ENCODE peak calls at places on chromosomes 1 and 21, in five cellular contexts. J is psoas muscle, Z is tibial artery, K is IMR-90, N is A549. Q is an unnamed sample.

GRCh38 chr1:118445156-118445555 is 260.1 kb upstream of the SPAG17 start:
- DNase-seq in J (no peak), Z (no peak), K (no peak), N (no peak), Q (no peak)

GRCh38 chr1:153190373-153190772 is 12.9 kb upstream of the LELP1 start:
- DNase-seq in J (no peak), Z (no peak), K (no peak), N (no peak), Q (no peak)

GRCh38 chr1:241776911-241777310 is 71.1 kb upstream of the EXO1 start:
- DNase-seq in J (no peak), Z (no peak), K (no peak), N (no peak), Q (no peak)

GRCh38 chr1:242623118-242623517 is 98.6 kb upstream of the PLD5 start:
- DNase-seq in J (no peak), Z (no peak), K (no peak), N (no peak), Q (no peak)

GRCh38 chr1:26440259-26440658 is 8.1 kb downstream of the DHDDS start:
- DNase-seq in J (no peak), Z (no peak), K (no peak), N (no peak), Q (no peak)

GRCh38 chr21:28487455-28488070 is 505.1 kb downstream of the LTN1 start:
- DNase-seq in J (no peak), Z (no peak), K (no peak), N (no peak), Q (no peak)

GRCh38 chr1:156062189-156062588 is 1.2 kb downstream of the RAB25 start:
- DNase-seq in J (no peak), Z (no peak), K (peak), N (no peak), Q (no peak)

GRCh38 chr1:32769524-32770220 is 47.5 kb downstream of the YARS1 start:
- DNase-seq in J (no peak), Z (no peak), K (peak), N (peak), Q (no peak)

GRCh38 chr1:6041432-6042062 is 4.1 kb upstream of the KCNAB2 start:
- DNase-seq in J (no peak), Z (no peak), K (no peak), N (peak), Q (no peak)

GRCh38 chr1:210828996-210829596 is 304.9 kb downstream of the KCNH1 start:
- DNase-seq in J (no peak), Z (no peak), K (peak), N (peak), Q (no peak)

GRCh38 chr1:23399229-23399628 is 25.3 kb downstream of the TCEA3 start:
- DNase-seq in J (no peak), Z (no peak), K (no peak), N (no peak), Q (no peak)

GRCh38 chr1:175877939-175878730 is 134.7 kb upstream of the TNR start:
- DNase-seq in J (no peak), Z (peak), K (no peak), N (no peak), Q (peak)

GRCh38 chr1:246930830-246931548 is 759 bp downstream of the AHCTF1 start:
- DNase-seq in J (peak), Z (peak), K (peak), N (peak), Q (peak)

GRCh38 chr1:15959424-15959823 is 16.5 kb downstream of the ZBTB17 start:
- DNase-seq in J (no peak), Z (no peak), K (no peak), N (no peak), Q (no peak)

GRCh38 chr1:14672030-14672429 is 73.5 kb downstream of the KAZN start:
- DNase-seq in J (no peak), Z (no peak), K (no peak), N (no peak), Q (no peak)

GRCh38 chr1:44154049-44154448 is 12.6 kb upstream of the KLF18 start:
- DNase-seq in J (no peak), Z (no peak), K (no peak), N (peak), Q (no peak)

GRCh38 chr1:156214024-156214748 is 1.4 kb downstream of the PMF1 start:
- DNase-seq in J (no peak), Z (no peak), K (peak), N (peak), Q (no peak)

GRCh38 chr1:178885869-178886268 is 15.0 kb upstream of the ANGPTL1 start:
- DNase-seq in J (no peak), Z (no peak), K (no peak), N (no peak), Q (no peak)

GRCh38 chr1:95953005-95953404 is 719.0 kb downstream of the RWDD3 start:
- DNase-seq in J (no peak), Z (no peak), K (peak), N (no peak), Q (peak)

GRCh38 chr1:93419344-93419743 is 28.6 kb upstream of the FNBP1L start:
- DNase-seq in J (no peak), Z (no peak), K (no peak), N (no peak), Q (no peak)

GRCh38 chr21:35136586-35137254 is 87.6 kb upstream of the RUNX1 start:
- DNase-seq in J (no peak), Z (no peak), K (peak), N (peak), Q (no peak)

GRCh38 chr1:17717595-17717994 is 37.5 kb upstream of the ACTL8 start:
- DNase-seq in J (no peak), Z (no peak), K (no peak), N (no peak), Q (no peak)

GRCh38 chr1:241022366-241022765 is 334.6 kb downstream of the RGS7 start:
- DNase-seq in J (no peak), Z (no peak), K (peak), N (no peak), Q (no peak)

GRCh38 chr1:185360714-185361113 is 43.7 kb upstream of the IVNS1ABP start:
- DNase-seq in J (no peak), Z (no peak), K (peak), N (peak), Q (no peak)

GRCh38 chr1:62962014-62962793 is 178.3 kb downstream of the ATG4C start:
- DNase-seq in J (no peak), Z (no peak), K (no peak), N (no peak), Q (no peak)

GRCh38 chr21:42025392-42026071 is 15.4 kb upstream of the ZBTB21 start:
- DNase-seq in J (no peak), Z (peak), K (peak), N (no peak), Q (no peak)

GRCh38 chr21:42311816-42312625 is 3.2 kb downstream of the TFF3 start:
- DNase-seq in J (no peak), Z (no peak), K (no peak), N (no peak), Q (no peak)

GRCh38 chr1:6248798-6249731 is 5.1 kb downstream of the HES3 start:
- DNase-seq in J (peak), Z (no peak), K (no peak), N (peak), Q (no peak)

GRCh38 chr1:205669341-205670142 is 10.8 kb downstream of the SLC45A3 start:
- DNase-seq in J (no peak), Z (no peak), K (no peak), N (no peak), Q (peak)

GRCh38 chr21:29434081-29434480 is 135.4 kb downstream of the BACH1 start:
- DNase-seq in J (no peak), Z (no peak), K (no peak), N (no peak), Q (no peak)

GRCh38 chr1:109783436-109783835 is 19.7 kb upstream of the EPS8L3 start:
- DNase-seq in J (peak), Z (peak), K (peak), N (peak), Q (no peak)

GRCh38 chr1:156797212-156797871 is 19.3 kb downstream of the SH2D2A start:
- DNase-seq in J (no peak), Z (no peak), K (peak), N (peak), Q (peak)

GRCh38 chr1:246503341-246503740 is 3.7 kb downstream of the SMYD3 start:
- DNase-seq in J (no peak), Z (no peak), K (peak), N (peak), Q (no peak)

GRCh38 chr1:7554343-7555270 is 216.5 kb upstream of the VAMP3 start:
- DNase-seq in J (peak), Z (no peak), K (no peak), N (peak), Q (no peak)

GRCh38 chr21:26572668-26573381 is at the start of gene CYYR1:
- DNase-seq in J (peak), Z (no peak), K (no peak), N (no peak), Q (no peak)

GRCh38 chr1:6961289-6961688 is 176.0 kb downstream of the CAMTA1 start:
- DNase-seq in J (no peak), Z (no peak), K (no peak), N (no peak), Q (no peak)

GRCh38 chr21:26085100-26085499 is 85.5 kb downstream of the APP start:
- DNase-seq in J (no peak), Z (no peak), K (peak), N (no peak), Q (no peak)

DNA sequence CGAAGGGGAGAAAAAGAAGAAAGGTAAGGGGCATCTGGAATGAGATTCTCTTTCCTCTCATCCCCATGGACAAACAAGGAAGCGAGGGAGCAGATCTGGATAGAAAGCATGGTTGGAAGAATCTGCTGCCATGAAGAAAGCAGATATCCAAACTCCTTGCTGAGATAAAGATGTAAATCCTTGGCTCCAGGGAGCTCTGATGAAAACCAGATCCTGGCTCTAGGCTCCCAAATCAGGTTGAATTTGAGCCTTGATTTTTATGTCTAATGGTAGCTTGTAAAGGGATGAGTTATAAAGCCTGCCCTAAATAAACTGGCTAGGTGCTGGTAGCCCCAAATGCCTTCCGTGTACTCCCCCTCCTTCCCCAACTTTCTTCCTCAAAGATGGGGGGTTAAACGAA is 64.1 kb upstream of the LAX1 start:
- DNase-seq in J (no peak), Z (no peak), K (no peak), N (no peak), Q (no peak)
- H3K27ac ChIP-seq in J (no peak), Z (no peak), K (no peak), N (no peak), Q (no peak)

DNA sequence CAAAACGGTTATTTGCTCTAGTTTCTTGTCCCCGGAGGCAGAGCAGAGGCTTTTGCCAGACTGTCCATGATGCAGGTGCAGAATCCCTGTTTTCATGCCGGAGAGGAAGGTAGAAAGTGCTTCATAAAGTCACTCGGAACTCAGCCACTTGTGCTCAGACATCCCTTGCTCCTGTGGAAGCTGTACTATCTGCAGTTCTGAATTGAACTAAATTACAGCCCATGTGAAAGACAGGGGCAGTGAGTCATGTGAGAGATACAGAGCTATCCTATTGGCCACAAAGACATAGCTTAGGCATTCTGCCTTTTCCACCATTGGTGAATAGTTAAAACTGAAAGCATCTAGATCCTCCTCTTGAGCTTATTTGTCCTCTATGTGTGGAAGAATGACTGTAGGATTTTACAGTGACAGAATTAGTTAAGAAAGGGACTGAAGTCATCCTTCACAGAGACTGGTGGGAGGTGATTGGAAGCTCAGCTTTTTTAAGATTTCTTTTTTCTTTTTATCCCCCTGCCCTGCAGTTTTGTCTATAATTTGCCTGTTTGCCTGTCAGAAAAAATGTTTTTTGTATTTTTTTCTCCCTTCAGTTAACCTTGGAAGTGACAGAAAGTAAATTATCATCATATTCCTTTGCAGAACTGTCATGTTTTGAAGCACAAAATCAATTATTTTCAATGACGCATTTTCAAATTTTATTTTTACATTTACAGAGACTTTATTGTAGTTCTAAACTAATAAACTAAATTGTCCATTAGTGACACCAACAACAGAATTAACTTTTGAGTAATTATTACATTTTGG is 298.6 kb downstream of the PTPRC start:
- DNase-seq in J (no peak), Z (no peak), K (peak), N (peak), Q (peak)
- H3K27ac ChIP-seq in J (peak), Z (peak), K (peak), N (peak), Q (peak)

DNA sequence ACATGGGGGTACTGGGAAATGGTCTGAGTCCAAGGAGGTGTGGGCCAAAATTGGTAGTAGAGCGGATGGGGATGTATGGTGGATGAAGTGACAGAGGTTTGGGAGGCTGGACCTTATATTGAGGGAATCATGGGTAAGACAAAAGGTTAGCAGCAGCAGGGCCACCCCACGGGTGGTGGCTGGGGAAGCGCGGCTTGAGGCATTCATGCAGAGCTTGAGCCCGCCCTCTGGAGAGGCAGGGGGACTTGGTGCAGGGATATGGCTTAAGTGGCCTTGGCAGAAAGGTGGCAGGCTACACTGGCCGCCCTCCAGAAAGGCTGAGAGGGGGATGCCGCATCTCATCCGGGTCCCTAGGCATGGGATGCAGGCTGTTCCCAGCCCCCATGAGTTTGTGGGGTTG is 31.5 kb downstream of the HMGB4 start:
- DNase-seq in J (no peak), Z (no peak), K (no peak), N (no peak), Q (no peak)
- H3K27ac ChIP-seq in J (no peak), Z (no peak), K (no peak), N (no peak), Q (no peak)

GRCh38 chr1:65041014-65041413 is 74.7 kb upstream of the JAK1 start:
- DNase-seq in J (peak), Z (no peak), K (no peak), N (no peak), Q (no peak)
- H3K27ac ChIP-seq in J (peak), Z (no peak), K (no peak), N (no peak), Q (no peak)

DNA sequence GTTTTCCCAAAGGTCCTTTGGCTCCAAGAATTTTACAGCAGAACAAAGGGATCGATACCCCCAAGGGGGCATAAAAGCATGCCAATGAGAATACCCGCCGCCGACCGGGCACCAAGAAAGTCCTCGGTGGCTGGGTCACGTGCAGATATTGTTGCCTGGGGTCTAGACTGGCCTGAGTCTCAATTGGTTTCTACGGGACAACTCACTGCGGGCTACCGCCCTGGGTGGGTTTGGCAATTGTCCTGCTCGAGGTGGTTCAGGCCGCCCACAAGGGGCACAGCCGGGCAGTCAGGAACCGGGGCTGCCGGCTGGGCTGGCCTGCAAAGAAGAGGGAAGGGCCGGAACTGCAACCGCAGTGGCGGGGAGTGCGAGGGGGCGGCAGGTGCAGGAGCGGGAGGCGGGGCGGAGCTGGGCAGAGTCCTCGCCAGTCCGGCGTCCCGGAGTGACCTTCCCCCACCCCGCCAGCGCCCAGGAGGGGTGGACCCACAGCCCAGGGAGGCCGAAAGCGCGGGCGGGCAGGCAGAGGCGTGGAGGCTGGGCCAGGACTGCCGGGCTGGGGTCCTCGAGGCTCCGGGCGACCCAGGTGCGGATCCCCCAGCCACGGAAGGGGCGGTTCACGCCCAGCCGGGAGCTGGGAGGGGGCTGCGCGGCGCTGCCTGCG is 926 bp upstream of the ATP1B1 start:
- DNase-seq in J (peak), Z (peak), K (no peak), N (peak), Q (peak)
- H3K27ac ChIP-seq in J (peak), Z (peak), K (no peak), N (peak), Q (peak)

GRCh38 chr21:17611414-17612022 is 1.2 kb downstream of the BTG3 start:
- DNase-seq in J (peak), Z (peak), K (peak), N (peak), Q (peak)
- H3K27ac ChIP-seq in J (peak), Z (peak), K (peak), N (peak), Q (peak)

GRCh38 chr1:229092377-229093257 is 178.3 kb upstream of the RAB4A start:
- DNase-seq in J (no peak), Z (no peak), K (no peak), N (no peak), Q (no peak)
- H3K27ac ChIP-seq in J (no peak), Z (peak), K (no peak), N (no peak), Q (peak)

DNA sequence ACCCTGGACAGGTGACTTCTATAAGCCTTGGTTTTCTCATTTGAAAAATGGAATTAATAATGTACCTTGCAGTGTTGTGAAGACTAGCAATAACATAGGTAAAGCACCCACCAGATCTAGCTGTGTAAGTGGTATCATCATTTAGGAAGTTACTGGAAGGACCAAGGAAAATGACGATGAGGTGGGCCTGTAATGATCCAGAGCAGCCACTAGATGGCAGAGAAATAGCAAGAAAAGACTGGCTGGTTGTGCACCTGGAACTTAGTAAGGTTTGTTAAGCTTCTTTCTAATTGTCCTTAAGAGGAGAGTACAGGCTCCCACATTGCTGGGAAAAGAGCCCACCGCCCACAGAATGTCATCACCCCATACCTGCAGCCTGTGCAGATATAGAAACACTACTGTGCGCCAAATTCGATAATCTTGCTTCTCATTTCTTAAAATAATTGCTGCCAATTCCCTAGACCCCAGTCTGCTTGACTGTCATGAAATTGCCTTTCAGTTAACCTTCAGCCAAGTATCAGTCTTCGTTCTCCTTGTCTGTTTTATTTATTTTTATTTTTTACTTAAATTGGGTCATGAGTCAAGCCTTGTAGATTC is 37.2 kb downstream of the WNT4 start:
- DNase-seq in J (no peak), Z (no peak), K (peak), N (peak), Q (no peak)
- H3K27ac ChIP-seq in J (no peak), Z (no peak), K (no peak), N (no peak), Q (no peak)

GRCh38 chr1:201482755-201483154 is 13.8 kb upstream of the PHLDA3 start:
- DNase-seq in J (no peak), Z (no peak), K (no peak), N (no peak), Q (no peak)
- H3K27ac ChIP-seq in J (no peak), Z (peak), K (no peak), N (peak), Q (peak)

GRCh38 chr1:41364444-41365319 is 3.4 kb downstream of the FOXO6 start:
- DNase-seq in J (no peak), Z (no peak), K (no peak), N (no peak), Q (no peak)
- H3K27ac ChIP-seq in J (peak), Z (peak), K (no peak), N (no peak), Q (peak)